ENCODE peak calls at places on chromosomes 11 and 22, in ten cellular contexts. L is activated CD8-positive, alpha-beta T cell treated with anti-CD3 and anti-CD28 coated beads for 36 hours; C is hepatic stellate cell; O is A549; K is CD4-positive, alpha-beta T cell; X is suprapubic skin; E is GM04504; V is fibroblast of pulmonary artery; N is tibial artery; I is activated T-cell treated with anti-CD3 and anti-CD28 coated beads, Interleukin-2, amount 50 U/mL, for 72 hours. D is an unnamed sample.

GRCh38 chr11:33699515-33700424 is 856 bp downstream of the C11orf91 start:
- DNase-seq in L (no peak), C (no peak), O (no peak), K (no peak), X (no peak), E (no peak), V (no peak), N (no peak), I (no peak), D (no peak)

GRCh38 chr11:117226388-117227385 is 5.2 kb downstream of the PCSK7 start:
- DNase-seq in L (peak), C (peak), O (peak), K (no peak), X (peak), E (peak), V (peak), N (no peak), I (peak), D (peak)

GRCh38 chr11:118912742-118913410 is 12.8 kb downstream of the BCL9L start:
- DNase-seq in L (peak), C (no peak), O (peak), K (no peak), X (no peak), E (no peak), V (no peak), N (no peak), I (no peak), D (peak)

GRCh38 chr22:36331912-36332622 is 55.7 kb downstream of the MYH9 start:
- DNase-seq in L (peak), C (no peak), O (no peak), K (peak), X (no peak), E (no peak), V (no peak), N (peak), I (peak), D (peak)

GRCh38 chr11:95544095-95544795 is 245.3 kb downstream of the FAM76B start:
- DNase-seq in L (no peak), C (peak), O (no peak), K (no peak), X (no peak), E (no peak), V (peak), N (no peak), I (no peak), D (no peak)

GRCh38 chr11:92391866-92392265 is 167.2 kb downstream of the FAT3 start:
- DNase-seq in L (no peak), C (no peak), O (no peak), K (no peak), X (no peak), E (no peak), V (no peak), N (no peak), I (no peak), D (no peak)

GRCh38 chr11:5575159-5575558 is 5.5 kb upstream of the OR52B6 start:
- DNase-seq in L (no peak), C (no peak), O (no peak), K (no peak), X (no peak), E (no peak), V (no peak), N (no peak), I (no peak), D (no peak)

GRCh38 chr11:102603091-102603490 is 22.0 kb downstream of the MMP20 start:
- DNase-seq in L (no peak), C (peak), O (no peak), K (no peak), X (no peak), E (peak), V (peak), N (no peak), I (no peak), D (no peak)

GRCh38 chr11:108647701-108648527 is 17.0 kb upstream of the DDX10 start:
- DNase-seq in L (peak), C (peak), O (peak), K (peak), X (peak), E (no peak), V (peak), N (peak), I (peak), D (peak)

GRCh38 chr11:34738237-34738636 is 117.3 kb downstream of the EHF start:
- DNase-seq in L (no peak), C (no peak), O (peak), K (no peak), X (no peak), E (no peak), V (no peak), N (no peak), I (no peak), D (no peak)

GRCh38 chr22:47190276-47190956 is 428.0 kb downstream of the TBC1D22A start:
- DNase-seq in L (no peak), C (no peak), O (no peak), K (no peak), X (peak), E (no peak), V (no peak), N (peak), I (no peak), D (peak)

GRCh38 chr11:18731949-18732821 is 6.2 kb upstream of the IGSF22 start:
- DNase-seq in L (peak), C (peak), O (peak), K (peak), X (no peak), E (no peak), V (peak), N (no peak), I (peak), D (peak)

GRCh38 chr11:84686726-84687125 is 940.4 kb downstream of the DLG2 start:
- DNase-seq in L (no peak), C (no peak), O (no peak), K (no peak), X (no peak), E (no peak), V (peak), N (no peak), I (no peak), D (no peak)

GRCh38 chr11:77658213-77659013 is 20.8 kb upstream of the CLNS1A start:
- DNase-seq in L (no peak), C (peak), O (no peak), K (no peak), X (no peak), E (no peak), V (peak), N (no peak), I (no peak), D (no peak)

GRCh38 chr11:15660496-15660895 is 545.8 kb downstream of the INSC start:
- DNase-seq in L (no peak), C (no peak), O (no peak), K (no peak), X (no peak), E (no peak), V (no peak), N (no peak), I (no peak), D (no peak)

GRCh38 chr22:48044484-48045060 is 1282.1 kb downstream of the TBC1D22A start:
- DNase-seq in L (no peak), C (no peak), O (no peak), K (no peak), X (no peak), E (no peak), V (no peak), N (no peak), I (no peak), D (no peak)

GRCh38 chr22:44702479-44703219 is 645 bp downstream of the PRR5 start:
- DNase-seq in L (peak), C (no peak), O (no peak), K (no peak), X (no peak), E (no peak), V (peak), N (no peak), I (peak), D (no peak)

GRCh38 chr11:66718320-66718971 is 10.6 kb downstream of the SPTBN2 start:
- DNase-seq in L (no peak), C (no peak), O (no peak), K (no peak), X (no peak), E (no peak), V (no peak), N (no peak), I (no peak), D (no peak)

GRCh38 chr22:38172489-38173155 is 9.0 kb downstream of the PLA2G6 start:
- DNase-seq in L (peak), C (no peak), O (no peak), K (no peak), X (peak), E (no peak), V (peak), N (peak), I (peak), D (peak)

GRCh38 chr11:123166095-123166559 is 28.9 kb downstream of the CLMP start:
- DNase-seq in L (peak), C (peak), O (peak), K (no peak), X (no peak), E (no peak), V (peak), N (no peak), I (peak), D (peak)